ENCODE peak calls at places on chromosomes 4 and X, in six cellular contexts. C is tibial nerve, Y is A549, H is K562, L is gastrocnemius medialis, X is heart right ventricle. D is an unnamed sample. For H3K4me1, the result is how much of the 10 kb centered on the place peaks cover.

GRCh38 chr4:4864940-4865704 is 5.7 kb downstream of the MSX1 start:
- DNase-seq in C (no peak), Y (no peak), H (no peak), L (no peak), X (no peak), D (no peak)

GRCh38 chr4:40038972-40039371 is 17.7 kb upstream of the N4BP2 start:
- DNase-seq in C (no peak), Y (no peak), H (no peak), L (no peak), X (no peak), D (no peak)

GRCh38 chr4:89545315-89545714 is 237.7 kb upstream of the GPRIN3 start:
- DNase-seq in C (no peak), Y (no peak), H (no peak), L (no peak), X (no peak), D (no peak)

GRCh38 chr4:114399085-114399484 is 199.5 kb upstream of the UGT8 start:
- DNase-seq in C (no peak), Y (no peak), H (no peak), L (no peak), X (no peak), D (no peak)

GRCh38 chrX:19581786-19582185 is 66.5 kb upstream of the MAP3K15 start:
- DNase-seq in C (no peak), Y (peak), H (no peak), L (no peak), X (no peak), D (no peak)

GRCh38 chrX:136112781-136113180 is 34.6 kb upstream of the FHL1 start:
- DNase-seq in C (no peak), Y (no peak), H (no peak), L (no peak), X (no peak), D (no peak)

GRCh38 chr4:175536852-175537453 is 275.1 kb downstream of the GPM6A start:
- DNase-seq in C (no peak), Y (peak), H (peak), L (no peak), X (no peak), D (no peak)

GRCh38 chr4:162985131-162985530 is 181.6 kb downstream of the NAF1 start:
- DNase-seq in C (no peak), Y (no peak), H (no peak), L (no peak), X (no peak), D (no peak)

GRCh38 chrX:54640721-54641120 is 110.7 kb downstream of the GNL3L start:
- DNase-seq in C (no peak), Y (no peak), H (no peak), L (peak), X (no peak), D (no peak)

GRCh38 chr4:165124488-165124887 is 11.8 kb upstream of the TMEM192 start:
- DNase-seq in C (no peak), Y (no peak), H (no peak), L (no peak), X (no peak), D (no peak)

GRCh38 chr4:142282870-142283431 is 563.1 kb downstream of the INPP4B start:
- DNase-seq in C (peak), Y (no peak), H (no peak), L (no peak), X (no peak), D (no peak)

GRCh38 chr4:168440442-168441264 is 39.6 kb downstream of the DDX60L start:
- DNase-seq in C (no peak), Y (peak), H (no peak), L (no peak), X (no peak), D (no peak)

GRCh38 chrX:68684291-68684918 is 36.9 kb downstream of the STARD8 start:
- DNase-seq in C (no peak), Y (no peak), H (peak), L (peak), X (peak), D (no peak)

GRCh38 chr4:125693233-125693632 is 378.5 kb downstream of the FAT4 start:
- DNase-seq in C (no peak), Y (no peak), H (no peak), L (no peak), X (no peak), D (no peak)

GRCh38 chr4:76772498-76773106 is 125.3 kb downstream of the SOWAHB start:
- DNase-seq in C (no peak), Y (no peak), H (peak), L (no peak), X (no peak), D (no peak)
- H3K27ac ChIP-seq in C (no peak), Y (peak), H (peak), L (no peak), X (no peak), D (no peak)

GRCh38 chr4:147753047-147753446 is 21.2 kb downstream of the ARHGAP10 start:
- DNase-seq in C (no peak), Y (no peak), H (no peak), L (no peak), X (no peak), D (no peak)

GRCh38 chr4:147760176-147760575 is 28.3 kb downstream of the ARHGAP10 start:
- DNase-seq in C (no peak), Y (no peak), H (no peak), L (no peak), X (no peak), D (no peak)

GRCh38 chr4:147754037-147754445 is 22.2 kb downstream of the ARHGAP10 start:
- DNase-seq in C (no peak), Y (peak), H (no peak), L (no peak), X (no peak), D (no peak)

GRCh38 chr4:147755567-147756295 is 23.8 kb downstream of the ARHGAP10 start:
- DNase-seq in C (no peak), Y (no peak), H (no peak), L (no peak), X (no peak), D (no peak)

DNA sequence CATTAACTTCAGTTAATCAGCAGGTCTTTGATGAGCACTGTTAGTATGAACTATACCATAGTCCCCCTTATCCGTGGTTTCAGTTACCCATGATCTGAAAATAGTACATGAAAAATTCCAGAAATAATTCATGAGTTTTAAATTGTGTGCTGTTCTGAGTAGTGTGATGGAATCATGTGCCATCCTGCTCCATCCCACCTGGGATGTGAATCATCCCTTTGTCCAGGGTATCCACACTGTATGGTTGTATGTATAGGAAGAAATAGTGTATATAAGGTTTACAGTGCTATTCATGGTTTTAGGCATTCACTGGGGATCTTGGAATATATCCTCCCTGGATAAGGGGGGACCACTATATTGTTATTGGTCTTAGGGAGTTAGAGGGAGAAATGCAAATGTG is 24.5 kb downstream of the ARHGAP10 start:
- DNase-seq in C (no peak), Y (no peak), H (no peak), L (no peak), X (no peak), D (no peak)
- H3K4me1 ChIP-seq in C (under half), Y (under half), H (under half), L (under half), X (under half), D (under half)

GRCh38 chr4:77418333-77418732 is 187.3 kb upstream of the CXCL13 start:
- DNase-seq in C (no peak), Y (no peak), H (no peak), L (no peak), X (no peak), D (no peak)
- TF ChIP-seq CTCF in C (no peak), Y (peak), H (peak), L (no peak), X (no peak), D (no peak)

GRCh38 chr4:53592128-53592527 is 842 bp upstream of the LNX1 start:
- DNase-seq in C (no peak), Y (no peak), H (no peak), L (no peak), X (no peak), D (no peak)
- H3K27ac ChIP-seq in C (no peak), Y (peak), H (peak), L (no peak), X (no peak), D (peak)

GRCh38 chr4:26804876-26805275 is 55.8 kb upstream of the STIM2 start:
- DNase-seq in C (no peak), Y (no peak), H (no peak), L (no peak), X (no peak), D (no peak)
- H3K4me1 ChIP-seq in C (under half), Y (under half), H (under half), L (under half), X (under half), D (under half)

D was measured in pancreas.